ENCODE peak calls at places on chromosome 21, in ten cellular contexts. B is AG04450; J is colonic mucosa; V is dermis blood vessel endothelial cell; Y is activated CD4-positive, CD25-positive, alpha-beta regulatory T cell treated with anti-CD3 and anti-CD28 coated beads, Interleukin-2, amount 50 U/mL, for 72 hours; R is NCI-H2081; H is activated T-cell treated with anti-CD3 and anti-CD28 coated beads, Interleukin-2, amount 50 U/mL, for 72 hours; T is astrocyte; P is NCI-H1105 treated with DMSO at 0.1 percent for 48 hours; Q is effector CD8-positive, alpha-beta T cell. W is an unnamed sample.
A peak's percentile ranks its signal among the peaks of the same experiment; 100 is the strongest.

GRCh38 chr21:19993186-19993711 is 1005.0 kb upstream of the NCAM2 start:
- DNase-seq in Y (no peak), J (no peak), R (no peak), V (no peak), H (no peak), Q (no peak), B (no peak), P (no peak), T (no peak), W (no peak)

GRCh38 chr21:25772680-25773079 is 37.9 kb downstream of the GABPA start:
- DNase-seq in B (no peak), Q (no peak), J (no peak), P (no peak), T (no peak), R (no peak), Y (no peak), H (no peak), V (peak; percentile 62), W (no peak)

GRCh38 chr21:46056450-46056903 is 41.4 kb upstream of the COL6A2 start:
- DNase-seq in T (peak; percentile 87), B (peak; percentile 81), Y (no peak), Q (no peak), J (peak; percentile 56), H (peak; percentile 24), P (no peak), R (no peak), V (no peak), W (no peak)

GRCh38 chr21:35401476-35401875 is 352.4 kb upstream of the RUNX1 start:
- DNase-seq in P (no peak), J (no peak), H (no peak), B (no peak), V (no peak), T (peak; percentile 85), Q (no peak), Y (no peak), R (no peak), W (no peak)

GRCh38 chr21:42040411-42041180 is 30.4 kb upstream of the ZBTB21 start:
- DNase-seq in V (peak; percentile 47), R (no peak), B (peak; percentile 100), Y (no peak), Q (no peak), H (no peak), P (no peak), J (no peak), T (peak; percentile 100), W (no peak)

GRCh38 chr21:14541840-14542495 is 4.1 kb downstream of the SAMSN1 start:
- DNase-seq in J (no peak), R (no peak), V (peak; percentile 13), B (no peak), T (no peak), P (no peak), H (no peak), Y (no peak), Q (no peak), W (no peak)

GRCh38 chr21:18913914-18914313 is 510.3 kb upstream of the TMPRSS15 start:
- DNase-seq in J (no peak), R (no peak), Q (no peak), Y (no peak), B (no peak), H (no peak), V (no peak), P (no peak), T (no peak), W (no peak)

GRCh38 chr21:28016571-28016970 is 976.1 kb downstream of the LTN1 start:
- DNase-seq in Y (no peak), P (no peak), J (no peak), V (no peak), B (no peak), Q (no peak), H (no peak), R (no peak), T (peak; percentile 2), W (no peak)

GRCh38 chr21:44836666-44837471 is 19.0 kb upstream of the SUMO3 start:
- DNase-seq in T (no peak), J (no peak), V (no peak), R (no peak), H (no peak), Y (no peak), P (no peak), B (no peak), Q (no peak), W (peak; percentile 30)

GRCh38 chr21:42106425-42106824 is 35.3 kb downstream of the UMODL1 start:
- DNase-seq in J (no peak), P (no peak), V (no peak), H (no peak), T (no peak), Y (no peak), Q (no peak), B (no peak), R (no peak), W (no peak)

GRCh38 chr21:26120833-26121232 is 49.7 kb downstream of the APP start:
- DNase-seq in H (no peak), J (no peak), T (no peak), Q (no peak), B (no peak), V (no peak), Y (no peak), R (no peak), P (no peak), W (no peak)

GRCh38 chr21:14591882-14592281 is 45.8 kb upstream of the SAMSN1 start:
- DNase-seq in P (no peak), H (peak; percentile 15), R (no peak), J (no peak), V (no peak), Q (no peak), T (no peak), B (no peak), Y (no peak), W (no peak)

W was measured in NCI-H146.